ENCODE peak calls at places on chromosome 14, in ten cellular contexts. One of them, this sample, is unnamed.

GRCh38 chr14:99706121-99706900 is 22.2 kb downstream of the CYP46A1 start:
- DNase-seq in uterus: no peak
- DNase-seq in K562: no peak
- DNase-seq in IMR-90: no peak
- DNase-seq in stomach: no peak
- DNase-seq in heart left ventricle: no peak
- DNase-seq in A549: no peak
- DNase-seq in HepG2: no peak
- DNase-seq in esophagus squamous epithelium: no peak
- DNase-seq in testis: no peak
- DNase-seq in this sample: no peak

GRCh38 chr14:85459361-85459760 is 70.6 kb upstream of the FLRT2 start:
- DNase-seq in uterus: no peak
- DNase-seq in K562: no peak
- DNase-seq in IMR-90: peak
- DNase-seq in stomach: no peak
- DNase-seq in heart left ventricle: no peak
- DNase-seq in A549: no peak
- DNase-seq in HepG2: no peak
- DNase-seq in esophagus squamous epithelium: no peak
- DNase-seq in testis: no peak
- DNase-seq in this sample: no peak

GRCh38 chr14:100546051-100546443 is 41.2 kb downstream of the BEGAIN start:
- DNase-seq in uterus: peak
- DNase-seq in K562: no peak
- DNase-seq in IMR-90: no peak
- DNase-seq in stomach: peak
- DNase-seq in heart left ventricle: no peak
- DNase-seq in A549: no peak
- DNase-seq in HepG2: no peak
- DNase-seq in esophagus squamous epithelium: no peak
- DNase-seq in testis: peak
- DNase-seq in this sample: no peak

GRCh38 chr14:105098316-105098715 is 33.1 kb upstream of the GPR132 start:
- DNase-seq in uterus: no peak
- DNase-seq in K562: no peak
- DNase-seq in IMR-90: no peak
- DNase-seq in stomach: no peak
- DNase-seq in heart left ventricle: no peak
- DNase-seq in A549: no peak
- DNase-seq in HepG2: no peak
- DNase-seq in esophagus squamous epithelium: no peak
- DNase-seq in testis: no peak
- DNase-seq in this sample: no peak

GRCh38 chr14:93014038-93015023 is 91.4 kb downstream of the CHGA start:
- DNase-seq in uterus: no peak
- DNase-seq in K562: no peak
- DNase-seq in IMR-90: no peak
- DNase-seq in stomach: no peak
- DNase-seq in heart left ventricle: no peak
- DNase-seq in A549: no peak
- DNase-seq in HepG2: no peak
- DNase-seq in esophagus squamous epithelium: no peak
- DNase-seq in testis: no peak
- DNase-seq in this sample: no peak

GRCh38 chr14:70585221-70585620 is 15.2 kb downstream of the MED6 start:
- DNase-seq in uterus: no peak
- DNase-seq in K562: no peak
- DNase-seq in IMR-90: peak
- DNase-seq in stomach: no peak
- DNase-seq in heart left ventricle: no peak
- DNase-seq in A549: no peak
- DNase-seq in HepG2: no peak
- DNase-seq in esophagus squamous epithelium: no peak
- DNase-seq in testis: no peak
- DNase-seq in this sample: no peak

GRCh38 chr14:44565968-44566367 is 58.9 kb upstream of the FSCB start:
- DNase-seq in uterus: no peak
- DNase-seq in K562: no peak
- DNase-seq in IMR-90: no peak
- DNase-seq in stomach: no peak
- DNase-seq in heart left ventricle: no peak
- DNase-seq in A549: no peak
- DNase-seq in HepG2: no peak
- DNase-seq in esophagus squamous epithelium: no peak
- DNase-seq in testis: no peak
- DNase-seq in this sample: no peak

GRCh38 chr14:34711169-34711568 is 3.2 kb downstream of the CFL2 start:
- DNase-seq in uterus: peak
- DNase-seq in K562: peak
- DNase-seq in IMR-90: peak
- DNase-seq in stomach: no peak
- DNase-seq in heart left ventricle: no peak
- DNase-seq in A549: no peak
- DNase-seq in HepG2: no peak
- DNase-seq in esophagus squamous epithelium: no peak
- DNase-seq in testis: peak
- DNase-seq in this sample: no peak

GRCh38 chr14:80212025-80212402 is 710 bp upstream of the DIO2 start:
- DNase-seq in uterus: no peak
- DNase-seq in K562: no peak
- DNase-seq in IMR-90: peak
- DNase-seq in stomach: no peak
- DNase-seq in heart left ventricle: no peak
- DNase-seq in A549: peak
- DNase-seq in HepG2: no peak
- DNase-seq in esophagus squamous epithelium: no peak
- DNase-seq in testis: no peak
- DNase-seq in this sample: no peak

GRCh38 chr14:91731986-91732385 is at the start of gene CATSPERB:
- DNase-seq in uterus: no peak
- DNase-seq in K562: no peak
- DNase-seq in IMR-90: no peak
- DNase-seq in stomach: no peak
- DNase-seq in heart left ventricle: no peak
- DNase-seq in A549: no peak
- DNase-seq in HepG2: no peak
- DNase-seq in esophagus squamous epithelium: no peak
- DNase-seq in testis: no peak
- DNase-seq in this sample: no peak

GRCh38 chr14:81265641-81266169 is 44.9 kb upstream of the GTF2A1 start:
- DNase-seq in uterus: no peak
- DNase-seq in K562: no peak
- DNase-seq in IMR-90: no peak
- DNase-seq in stomach: no peak
- DNase-seq in heart left ventricle: no peak
- DNase-seq in A549: no peak
- DNase-seq in HepG2: no peak
- DNase-seq in esophagus squamous epithelium: no peak
- DNase-seq in testis: no peak
- DNase-seq in this sample: no peak

GRCh38 chr14:21846227-21846885 is 172.7 kb upstream of the OR4E1 start:
- DNase-seq in uterus: no peak
- DNase-seq in K562: peak
- DNase-seq in IMR-90: peak
- DNase-seq in stomach: peak
- DNase-seq in heart left ventricle: no peak
- DNase-seq in A549: no peak
- DNase-seq in HepG2: peak
- DNase-seq in esophagus squamous epithelium: no peak
- DNase-seq in testis: peak
- DNase-seq in this sample: peak

GRCh38 chr14:101965796-101966718 is 1.7 kb downstream of the DYNC1H1 start:
- DNase-seq in uterus: no peak
- DNase-seq in K562: peak
- DNase-seq in IMR-90: no peak
- DNase-seq in stomach: no peak
- DNase-seq in heart left ventricle: no peak
- DNase-seq in A549: no peak
- DNase-seq in HepG2: no peak
- DNase-seq in esophagus squamous epithelium: no peak
- DNase-seq in testis: no peak
- DNase-seq in this sample: no peak

GRCh38 chr14:101965145-101965531 is 765 bp downstream of the DYNC1H1 start:
- DNase-seq in uterus: peak
- DNase-seq in K562: peak
- DNase-seq in IMR-90: peak
- DNase-seq in stomach: peak
- DNase-seq in heart left ventricle: peak
- DNase-seq in A549: no peak
- DNase-seq in HepG2: peak
- DNase-seq in esophagus squamous epithelium: no peak
- DNase-seq in testis: peak
- DNase-seq in this sample: peak

GRCh38 chr14:101963611-101964296 is 619 bp upstream of the DYNC1H1 start:
- DNase-seq in uterus: no peak
- DNase-seq in K562: no peak
- DNase-seq in IMR-90: no peak
- DNase-seq in stomach: no peak
- DNase-seq in heart left ventricle: no peak
- DNase-seq in A549: no peak
- DNase-seq in HepG2: no peak
- DNase-seq in esophagus squamous epithelium: no peak
- DNase-seq in testis: no peak
- DNase-seq in this sample: no peak

GRCh38 chr14:101963052-101963451 is 1.3 kb upstream of the DYNC1H1 start:
- DNase-seq in uterus: no peak
- DNase-seq in K562: no peak
- DNase-seq in IMR-90: no peak
- DNase-seq in stomach: no peak
- DNase-seq in heart left ventricle: no peak
- DNase-seq in A549: no peak
- DNase-seq in HepG2: no peak
- DNase-seq in esophagus squamous epithelium: no peak
- DNase-seq in testis: no peak
- DNase-seq in this sample: no peak

DNA sequence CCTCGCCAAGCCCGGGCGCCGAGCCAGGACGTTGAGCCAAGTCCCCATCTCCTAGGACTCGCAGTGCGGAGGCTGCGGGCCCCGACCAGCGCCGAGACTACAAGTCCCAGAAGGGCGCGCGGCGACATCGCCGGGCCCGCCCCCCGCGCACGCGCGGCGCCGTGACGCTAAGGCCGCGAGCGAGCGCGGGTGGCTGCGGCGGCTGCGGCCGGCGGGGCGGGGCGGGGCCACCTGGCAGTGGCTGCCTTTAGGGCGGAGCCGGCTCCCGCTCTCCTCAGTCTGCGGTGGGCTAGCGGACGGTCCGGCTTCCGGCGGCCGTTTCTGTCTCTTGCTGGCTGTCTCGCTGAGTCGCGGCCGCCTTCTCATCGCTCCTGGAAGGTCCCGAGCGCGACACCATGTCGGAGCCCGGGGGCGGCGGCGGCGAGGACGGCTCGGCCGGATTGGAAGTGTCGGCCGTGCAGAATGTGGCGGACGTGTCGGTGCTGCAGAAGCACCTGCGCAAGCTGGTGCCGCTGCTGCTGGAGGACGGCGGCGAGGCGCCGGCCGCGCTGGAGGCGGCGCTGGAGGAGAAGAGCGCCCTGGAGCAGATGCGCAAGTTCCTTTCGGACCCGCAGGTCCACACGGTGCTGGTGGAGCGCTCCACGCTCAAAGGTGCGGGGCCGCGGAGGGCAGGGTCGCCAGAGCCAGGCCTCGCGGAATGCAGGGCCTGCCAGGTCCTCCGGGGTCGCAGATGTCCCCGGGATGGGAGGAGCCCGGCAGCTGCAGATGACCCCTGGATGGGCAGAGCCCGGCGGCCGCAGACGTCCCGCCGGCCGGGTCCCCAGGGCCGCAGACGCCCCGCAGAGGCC is at the start of gene DYNC1H1:
- DNase-seq in uterus: peak
- DNase-seq in K562: peak
- DNase-seq in IMR-90: peak
- DNase-seq in stomach: peak
- DNase-seq in heart left ventricle: peak
- DNase-seq in A549: peak
- DNase-seq in HepG2: peak
- DNase-seq in esophagus squamous epithelium: peak
- DNase-seq in testis: peak
- DNase-seq in this sample: peak
- TF ChIP-seq POLR2A in uterus: peak
- TF ChIP-seq POLR2A in K562: peak
- TF ChIP-seq POLR2A in IMR-90: peak
- TF ChIP-seq POLR2A in stomach: peak
- TF ChIP-seq POLR2A in heart left ventricle: peak
- TF ChIP-seq POLR2A in A549: peak
- TF ChIP-seq POLR2A in HepG2: peak
- TF ChIP-seq POLR2A in esophagus squamous epithelium: peak
- TF ChIP-seq POLR2A in testis: peak
- TF ChIP-seq POLR2A in this sample: peak

DNA sequence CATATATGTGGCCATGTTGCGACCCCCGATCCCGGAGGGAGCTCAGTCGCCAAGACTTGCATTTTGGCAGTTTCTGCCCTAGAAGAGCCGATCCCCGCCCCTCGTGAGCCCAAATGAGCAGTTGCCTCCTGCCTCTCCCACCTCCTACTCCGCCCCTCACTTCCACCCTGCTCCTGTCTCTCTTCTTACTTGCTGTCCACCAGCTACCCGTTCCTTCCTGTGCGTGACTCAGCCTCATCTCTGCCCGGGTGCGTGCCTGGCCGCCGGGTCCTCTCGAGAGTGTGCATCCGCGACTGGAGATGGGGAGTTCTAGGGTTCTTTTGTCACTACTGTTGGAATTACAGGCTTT is 585 bp downstream of the GPATCH2L start:
- DNase-seq in uterus: peak
- DNase-seq in K562: peak
- DNase-seq in IMR-90: peak
- DNase-seq in stomach: peak
- DNase-seq in heart left ventricle: peak
- DNase-seq in A549: peak
- DNase-seq in HepG2: peak
- DNase-seq in esophagus squamous epithelium: peak
- DNase-seq in testis: peak
- DNase-seq in this sample: peak
- TF ChIP-seq POLR2A in uterus: no peak
- TF ChIP-seq POLR2A in K562: no peak
- TF ChIP-seq POLR2A in IMR-90: peak
- TF ChIP-seq POLR2A in stomach: no peak
- TF ChIP-seq POLR2A in heart left ventricle: no peak
- TF ChIP-seq POLR2A in A549: no peak
- TF ChIP-seq POLR2A in HepG2: no peak
- TF ChIP-seq POLR2A in esophagus squamous epithelium: no peak
- TF ChIP-seq POLR2A in testis: no peak
- TF ChIP-seq POLR2A in this sample: no peak

GRCh38 chr14:103246089-103246488 is 87.9 kb upstream of the EIF5 start:
- DNase-seq in uterus: no peak
- DNase-seq in K562: no peak
- DNase-seq in IMR-90: no peak
- DNase-seq in stomach: no peak
- DNase-seq in heart left ventricle: no peak
- DNase-seq in A549: no peak
- DNase-seq in HepG2: peak
- DNase-seq in esophagus squamous epithelium: no peak
- DNase-seq in testis: no peak
- DNase-seq in this sample: no peak
- TF ChIP-seq POLR2A in uterus: no peak
- TF ChIP-seq POLR2A in K562: no peak
- TF ChIP-seq POLR2A in IMR-90: no peak
- TF ChIP-seq POLR2A in stomach: no peak
- TF ChIP-seq POLR2A in heart left ventricle: no peak
- TF ChIP-seq POLR2A in A549: no peak
- TF ChIP-seq POLR2A in HepG2: no peak
- TF ChIP-seq POLR2A in esophagus squamous epithelium: no peak
- TF ChIP-seq POLR2A in testis: no peak
- TF ChIP-seq POLR2A in this sample: no peak

GRCh38 chr14:65411656-65412188 is 808 bp upstream of the FUT8 start:
- DNase-seq in uterus: peak
- DNase-seq in K562: peak
- DNase-seq in IMR-90: peak
- DNase-seq in stomach: peak
- DNase-seq in heart left ventricle: peak
- DNase-seq in A549: peak
- DNase-seq in HepG2: peak
- DNase-seq in esophagus squamous epithelium: peak
- DNase-seq in testis: peak
- DNase-seq in this sample: peak
- TF ChIP-seq POLR2A in uterus: peak
- TF ChIP-seq POLR2A in K562: no peak
- TF ChIP-seq POLR2A in IMR-90: no peak
- TF ChIP-seq POLR2A in stomach: peak
- TF ChIP-seq POLR2A in heart left ventricle: no peak
- TF ChIP-seq POLR2A in A549: peak
- TF ChIP-seq POLR2A in HepG2: no peak
- TF ChIP-seq POLR2A in esophagus squamous epithelium: no peak
- TF ChIP-seq POLR2A in testis: no peak
- TF ChIP-seq POLR2A in this sample: peak

This sample was measured in body of pancreas.